ENCODE peak calls at places on chromosomes 11 and 22, in five cellular contexts. E is cortex of kidney; W is activated T-cell treated with anti-CD3 and anti-CD28 coated beads, Interleukin-2, amount 50 U/mL, for 1 hour; X is astrocyte of the hippocampus; I is EH. S is an unnamed sample.

GRCh38 chr11:19842505-19842904 is 129.9 kb downstream of the NAV2 start:
- DNase-seq in I (peak), X (no peak), W (no peak), E (no peak), S (no peak)

GRCh38 chr11:82047200-82047599 is 686.5 kb downstream of the FAM181B start:
- DNase-seq in W (no peak), E (no peak), I (no peak), X (no peak), S (no peak)

GRCh38 chr11:61158691-61159381 is 2.4 kb downstream of the VPS37C start:
- DNase-seq in I (peak), X (peak), W (no peak), E (no peak), S (no peak)

GRCh38 chr11:119419834-119420492 is 3.0 kb downstream of the THY1 start:
- DNase-seq in X (peak), E (no peak), I (no peak), W (no peak), S (no peak)

GRCh38 chr11:27535103-27535502 is 28.5 kb upstream of the LIN7C start:
- DNase-seq in W (no peak), E (no peak), I (no peak), X (no peak), S (no peak)

GRCh38 chr22:29313126-29314071 is 2.1 kb downstream of the RASL10A start:
- DNase-seq in I (no peak), W (no peak), X (peak), E (no peak), S (no peak)

GRCh38 chr11:65439331-65440181 is 17.0 kb downstream of the NEAT1 start:
- DNase-seq in I (peak), X (peak), E (no peak), W (no peak), S (peak)

GRCh38 chr11:3198815-3199214 is 19.8 kb downstream of the MRGPRG start:
- DNase-seq in W (no peak), E (no peak), X (no peak), I (no peak), S (no peak)

GRCh38 chr22:48897959-48898358 is 929.7 kb downstream of the BRD1 start:
- DNase-seq in E (no peak), I (no peak), W (no peak), X (no peak), S (no peak)

GRCh38 chr22:50315289-50316113 is 8.1 kb upstream of the PLXNB2 start:
- DNase-seq in X (no peak), I (no peak), W (no peak), E (no peak), S (no peak)

GRCh38 chr11:12195773-12196172 is 85.4 kb downstream of the MICAL2 start:
- DNase-seq in W (peak), E (no peak), X (no peak), I (no peak), S (no peak)

GRCh38 chr22:34972498-34972897 is 93.5 kb upstream of the ISX start:
- DNase-seq in X (peak), W (no peak), E (no peak), I (peak), S (no peak)

GRCh38 chr11:57358991-57359390 is 20.8 kb downstream of the P2RX3 start:
- DNase-seq in E (no peak), W (no peak), X (no peak), I (no peak), S (no peak)

GRCh38 chr22:37242395-37242918 is 1.6 kb downstream of the RAC2 start:
- DNase-seq in X (no peak), E (no peak), I (peak), W (peak), S (peak)

GRCh38 chr11:119372260-119373058 is 9.0 kb downstream of the USP2 start:
- DNase-seq in I (no peak), W (no peak), E (no peak), X (no peak), S (no peak)